ENCODE peak calls at places on chromosomes 16 and 17, in five cellular contexts. Z, B, A, K and J are unnamed samples.

GRCh38 chr17:17403899-17404576 is 72.8 kb upstream of the MED9 start:
- DNase-seq in Z (no peak), B (no peak), A (no peak), K (peak; percentile 79), J (no peak)

GRCh38 chr16:47731252-47731651 is 270.1 kb downstream of the PHKB start:
- DNase-seq in Z (no peak), B (no peak), A (no peak), K (no peak), J (no peak)

GRCh38 chr17:80416260-80416939 is 1.4 kb downstream of the ENDOV start:
- DNase-seq in Z (no peak), B (no peak), A (no peak), K (peak; percentile 35), J (no peak)

GRCh38 chr17:53525590-53525989 is 297.1 kb upstream of the KIF2B start:
- DNase-seq in Z (no peak), B (no peak), A (no peak), K (no peak), J (no peak)

GRCh38 chr17:61926831-61927210 is 961 bp downstream of the INTS2 start:
- DNase-seq in Z (no peak), B (no peak), A (peak; percentile 18), K (no peak), J (no peak)

GRCh38 chr17:31397256-31397939 is 5.9 kb downstream of the RAB11FIP4 start:
- DNase-seq in Z (no peak), B (no peak), A (no peak), K (no peak), J (no peak)

GRCh38 chr17:56217921-56218320 is 64.6 kb downstream of the ANKFN1 start:
- DNase-seq in Z (no peak), B (no peak), A (no peak), K (no peak), J (no peak)

GRCh38 chr16:83706394-83706793 is 101.4 kb upstream of the HSBP1 start:
- DNase-seq in Z (no peak), B (no peak), A (no peak), K (no peak), J (no peak)

GRCh38 chr17:6599364-6599763 is 41.1 kb downstream of the KIAA0753 start:
- DNase-seq in Z (no peak), B (no peak), A (no peak), K (no peak), J (no peak)

GRCh38 chr16:55035037-55035436 is 104.4 kb downstream of the IRX5 start:
- DNase-seq in Z (no peak), B (peak; percentile 90), A (peak; percentile 61), K (peak; percentile 73), J (peak; percentile 80)

GRCh38 chr17:14307560-14308024 is 6.7 kb downstream of the HS3ST3B1 start:
- DNase-seq in Z (no peak), B (no peak), A (no peak), K (no peak), J (no peak)

GRCh38 chr17:42526031-42526444 is 10.0 kb upstream of the NAGLU start:
- DNase-seq in Z (no peak), B (no peak), A (no peak), K (no peak), J (no peak)

GRCh38 chr17:32755045-32755805 is 121.7 kb downstream of the MYO1D start:
- DNase-seq in Z (peak; percentile 43), B (peak; percentile 53), A (peak; percentile 61), K (peak; percentile 66), J (peak; percentile 51)

GRCh38 chr16:84495506-84495905 is 9.0 kb downstream of the MEAK7 start:
- DNase-seq in Z (no peak), B (no peak), A (no peak), K (no peak), J (no peak)

GRCh38 chr17:65131946-65132345 is 5.2 kb upstream of the RGS9 start:
- DNase-seq in Z (no peak), B (no peak), A (peak; percentile 59), K (no peak), J (no peak)

GRCh38 chr17:45136846-45137560 is 1.5 kb downstream of the ACBD4 start:
- DNase-seq in Z (no peak), B (no peak), A (no peak), K (peak; percentile 16), J (no peak)

GRCh38 chr16:66399031-66399430 is 28.1 kb upstream of the BEAN1 start:
- DNase-seq in Z (no peak), B (no peak), A (no peak), K (no peak), J (no peak)

GRCh38 chr17:78407387-78407990 is 29.0 kb downstream of the PGS1 start:
- DNase-seq in Z (no peak), B (no peak), A (no peak), K (no peak), J (no peak)

GRCh38 chr16:88366032-88366703 is 16.6 kb upstream of the ZNF469 start:
- DNase-seq in Z (no peak), B (no peak), A (no peak), K (no peak), J (no peak)

GRCh38 chr16:86928517-86929148 is 350.3 kb downstream of the FOXL1 start:
- DNase-seq in Z (no peak), B (no peak), A (no peak), K (no peak), J (no peak)

GRCh38 chr16:53090591-53091507 is 36.1 kb downstream of the CHD9 start:
- DNase-seq in Z (peak; percentile 80), B (no peak), A (peak; percentile 73), K (peak; percentile 29), J (peak; percentile 23)

GRCh38 chr16:19745286-19746018 is 27.4 kb downstream of the IQCK start:
- DNase-seq in Z (no peak), B (no peak), A (no peak), K (no peak), J (no peak)

GRCh38 chr16:68380676-68381362 is 67.5 kb downstream of the SMPD3 start:
- DNase-seq in Z (no peak), B (no peak), A (no peak), K (no peak), J (no peak)

GRCh38 chr16:59296002-59296401 is 561.9 kb upstream of the GOT2 start:
- DNase-seq in Z (no peak), B (peak; percentile 45), A (no peak), K (no peak), J (peak; percentile 93)

GRCh38 chr17:63533433-63534077 is 10.4 kb downstream of the KCNH6 start:
- DNase-seq in Z (no peak), B (peak; percentile 27), A (no peak), K (no peak), J (no peak)

GRCh38 chr17:63531022-63531965 is 8.1 kb downstream of the KCNH6 start:
- DNase-seq in Z (no peak), B (no peak), A (no peak), K (no peak), J (no peak)

GRCh38 chr17:63529711-63530556 is 6.8 kb downstream of the KCNH6 start:
- DNase-seq in Z (no peak), B (no peak), A (no peak), K (peak; percentile 74), J (no peak)

GRCh38 chr17:63528183-63528582 is 5.0 kb downstream of the KCNH6 start:
- DNase-seq in Z (no peak), B (no peak), A (no peak), K (no peak), J (no peak)

DNA sequence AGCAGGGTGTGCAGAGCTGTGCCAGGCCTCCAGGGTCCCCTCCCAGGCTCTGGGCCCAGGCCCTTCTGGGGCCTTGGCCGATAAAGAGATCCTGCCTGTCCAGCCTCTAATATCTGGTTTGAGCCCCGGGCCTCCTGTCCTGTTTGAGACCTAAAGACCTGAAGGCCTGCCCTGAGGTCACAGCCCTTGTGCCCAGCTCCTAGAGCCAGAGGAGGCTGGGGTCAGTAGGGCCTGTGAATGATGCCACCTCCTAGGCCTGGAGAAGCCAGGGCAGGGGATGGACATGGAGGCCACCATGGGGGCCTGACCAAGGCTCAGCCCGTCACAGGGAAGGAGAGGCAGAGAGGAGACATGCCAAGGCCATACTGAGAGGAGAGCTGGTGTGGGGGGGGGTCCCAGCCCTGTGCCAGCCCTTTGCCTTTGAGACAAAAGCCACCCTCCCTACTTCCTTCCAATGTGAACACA is 7.4 kb downstream of the KCNH6 start:
- DNase-seq in Z (no peak), B (no peak), A (no peak), K (no peak), J (no peak)
- TF ChIP-seq EZH2phosphoT487 in Z (no peak), B (no peak), A (no peak), K (no peak), J (no peak)

GRCh38 chr16:82681592-82681991 is 54.8 kb downstream of the CDH13 start:
- DNase-seq in Z (no peak), B (no peak), A (peak; percentile 41), K (no peak), J (no peak)
- TF ChIP-seq EZH2phosphoT487 in Z (no peak), B (no peak), A (no peak), K (no peak), J (no peak)

GRCh38 chr16:74305978-74306784 is 9.6 kb downstream of the PSMD7 start:
- DNase-seq in Z (no peak), B (no peak), A (no peak), K (no peak), J (no peak)

GRCh38 chr16:74307383-74307782 is 10.8 kb downstream of the PSMD7 start:
- DNase-seq in Z (no peak), B (no peak), A (no peak), K (no peak), J (no peak)

GRCh38 chr16:74315059-74315458 is 18.4 kb downstream of the PSMD7 start:
- DNase-seq in Z (no peak), B (no peak), A (no peak), K (no peak), J (no peak)

GRCh38 chr16:74305286-74305685 is 8.7 kb downstream of the PSMD7 start:
- DNase-seq in Z (no peak), B (no peak), A (no peak), K (no peak), J (no peak)

GRCh38 chr16:74309789-74310781 is 13.5 kb downstream of the PSMD7 start:
- DNase-seq in Z (peak; percentile 10), B (peak; percentile 76), A (peak; percentile 58), K (peak; percentile 66), J (peak; percentile 64)
- TF ChIP-seq EZH2phosphoT487 in Z (no peak), B (no peak), A (no peak), K (no peak), J (no peak)

DNA sequence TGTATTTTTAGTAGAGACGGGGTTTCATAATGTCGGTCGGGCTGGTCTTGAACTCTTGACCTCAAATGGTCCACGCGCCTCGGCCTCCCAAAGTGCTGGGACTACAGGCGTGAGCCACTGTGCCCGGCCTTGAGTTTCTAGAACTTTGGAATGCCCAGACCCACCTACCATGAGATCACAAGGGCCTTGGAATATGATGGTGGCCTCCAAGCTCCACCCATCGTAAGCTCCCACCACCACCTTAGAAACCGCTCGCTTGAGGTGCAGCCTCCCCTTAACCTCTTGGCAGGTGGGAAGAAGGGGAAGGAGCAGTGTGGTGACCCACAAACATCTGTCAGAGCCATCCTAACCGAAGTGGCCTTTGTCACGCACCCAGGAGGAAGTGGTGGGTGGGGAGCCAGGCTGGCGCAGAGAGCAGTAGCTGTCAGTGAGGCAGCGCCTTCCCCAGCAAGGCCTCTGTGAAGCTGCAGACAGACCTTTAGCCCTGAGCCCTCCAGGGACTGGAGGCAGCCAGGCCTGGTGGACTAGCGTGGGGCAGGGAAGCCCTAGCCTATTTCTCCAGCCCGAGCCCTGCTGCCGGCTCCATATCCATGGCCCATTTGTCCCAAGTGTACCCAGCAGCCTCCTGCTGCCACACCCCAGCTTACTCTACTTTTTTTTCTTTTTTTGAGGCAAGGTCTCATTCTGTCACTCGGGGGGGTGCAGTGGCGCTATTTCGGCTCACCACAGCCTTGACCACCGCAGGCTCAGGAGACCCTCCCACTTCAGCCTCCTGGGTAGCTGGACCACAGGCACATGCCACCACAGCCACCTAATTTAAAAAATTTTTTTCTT is 13.1 kb upstream of the SEPHS2 start:
- DNase-seq in Z (no peak), B (no peak), A (no peak), K (no peak), J (no peak)
- TF ChIP-seq EZH2phosphoT487 in Z (no peak), B (no peak), A (no peak), K (no peak), J (no peak)